ENCODE peak calls at places on chromosome 17, in eight cellular contexts. T is fibroblast of villous mesenchyme; D is activated naive CD4-positive, alpha-beta T cell treated with Interleukin-2 at 50 U/mL for 16 hours; B is COR-L47; E is stimulated activated CD4-positive, alpha-beta T cell treated with anti-CD3 and anti-CD28 coated beads, Interleukin-2, amount 100 ng/mL, for 48 hours; N is GM23338; F is iris pigment epithelial cell; M is skeletal muscle cell. R is an unnamed sample.

GRCh38 chr17:1736348-1737281 is 6.1 kb upstream of the SERPINF2 start:
- DNase-seq in T (peak), D (peak), B (no peak), E (peak), N (no peak), F (peak), M (peak), R (no peak)

GRCh38 chr17:38889745-38890409 is 20.0 kb downstream of the LASP1 start:
- DNase-seq in T (no peak), D (no peak), B (no peak), E (no peak), N (no peak), F (no peak), M (no peak), R (no peak)

GRCh38 chr17:48013876-48014602 is 23.6 kb downstream of the COPZ2 start:
- DNase-seq in T (no peak), D (no peak), B (no peak), E (no peak), N (no peak), F (no peak), M (no peak), R (no peak)

GRCh38 chr17:31155208-31155810 is 60.5 kb downstream of the NF1 start:
- DNase-seq in T (peak), D (no peak), B (no peak), E (no peak), N (no peak), F (peak), M (no peak), R (no peak)

GRCh38 chr17:694239-694638 is 20.4 kb downstream of the VPS53 start:
- DNase-seq in T (peak), D (no peak), B (no peak), E (no peak), N (no peak), F (peak), M (peak), R (no peak)

GRCh38 chr17:70945386-70945785 is 776.1 kb downstream of the KCNJ2 start:
- DNase-seq in T (no peak), D (no peak), B (no peak), E (no peak), N (peak), F (no peak), M (no peak), R (no peak)

GRCh38 chr17:57921342-57921741 is 33.9 kb downstream of the CUEDC1 start:
- DNase-seq in T (peak), D (no peak), B (no peak), E (no peak), N (no peak), F (peak), M (no peak), R (no peak)

GRCh38 chr17:64411999-64412771 is 21.5 kb upstream of the PECAM1 start:
- DNase-seq in T (peak), D (no peak), B (peak), E (no peak), N (peak), F (peak), M (no peak), R (peak)

GRCh38 chr17:71546369-71546864 is 574.4 kb upstream of the SOX9 start:
- DNase-seq in T (no peak), D (no peak), B (no peak), E (no peak), N (no peak), F (no peak), M (no peak), R (no peak)

GRCh38 chr17:18323507-18324139 is 8.5 kb downstream of the SMCR8 start:
- DNase-seq in T (no peak), D (no peak), B (no peak), E (no peak), N (no peak), F (no peak), M (no peak), R (no peak)

GRCh38 chr17:76248013-76248782 is 7.9 kb upstream of the RNF157 start:
- DNase-seq in T (no peak), D (no peak), B (no peak), E (no peak), N (no peak), F (no peak), M (no peak), R (no peak)

GRCh38 chr17:19979917-19980770 is 2.5 kb upstream of the AKAP10 start:
- DNase-seq in T (peak), D (no peak), B (no peak), E (no peak), N (peak), F (peak), M (no peak), R (no peak)

GRCh38 chr17:63578769-63579111 is 22.0 kb upstream of the TACO1 start:
- DNase-seq in T (no peak), D (no peak), B (no peak), E (no peak), N (no peak), F (no peak), M (no peak), R (no peak)

GRCh38 chr17:78780335-78780734 is 1.7 kb downstream of the CYTH1 start:
- DNase-seq in T (no peak), D (no peak), B (no peak), E (no peak), N (no peak), F (no peak), M (no peak), R (no peak)

GRCh38 chr17:43316522-43317142 is 82.2 kb upstream of the ARL4D start:
- DNase-seq in T (no peak), D (peak), B (no peak), E (no peak), N (peak), F (no peak), M (no peak), R (no peak)

GRCh38 chr17:50062323-50063243 is 6.7 kb downstream of the ITGA3 start:
- DNase-seq in T (peak), D (no peak), B (peak), E (no peak), N (no peak), F (peak), M (peak), R (no peak)

GRCh38 chr17:33819539-33819938 is 435.5 kb upstream of the CCL2 start:
- DNase-seq in T (no peak), D (no peak), B (no peak), E (no peak), N (no peak), F (no peak), M (no peak), R (no peak)

GRCh38 chr17:74361613-74362391 is at the start of gene BTBD17:
- DNase-seq in T (peak), D (peak), B (no peak), E (peak), N (peak), F (peak), M (no peak), R (no peak)

GRCh38 chr17:77420476-77420803 is 279.7 kb downstream of the SEC14L1 start:
- DNase-seq in T (no peak), D (no peak), B (no peak), E (no peak), N (no peak), F (no peak), M (no peak), R (no peak)

GRCh38 chr17:62076864-62077788 is 12.0 kb upstream of the MED13 start:
- DNase-seq in T (no peak), D (no peak), B (no peak), E (no peak), N (no peak), F (no peak), M (no peak), R (no peak)

GRCh38 chr17:76155988-76156661 is 15.1 kb upstream of the FOXJ1 start:
- DNase-seq in T (no peak), D (no peak), B (no peak), E (no peak), N (no peak), F (no peak), M (no peak), R (no peak)

GRCh38 chr17:40501499-40501911 is at the start of gene TNS4:
- DNase-seq in T (no peak), D (no peak), B (no peak), E (no peak), N (no peak), F (no peak), M (no peak), R (no peak)

GRCh38 chr17:4747847-4748246 is 8.1 kb upstream of the CXCL16 start:
- DNase-seq in T (no peak), D (no peak), B (no peak), E (no peak), N (no peak), F (no peak), M (no peak), R (no peak)

GRCh38 chr17:17243163-17243562 is 6.2 kb upstream of the FLCN start:
- DNase-seq in T (no peak), D (no peak), B (no peak), E (no peak), N (no peak), F (no peak), M (no peak), R (no peak)

GRCh38 chr17:82217530-82218204 is 5.0 kb upstream of the CCDC57 start:
- DNase-seq in T (peak), D (no peak), B (no peak), E (no peak), N (no peak), F (peak), M (no peak), R (no peak)

GRCh38 chr17:13753151-13753550 is 151.4 kb upstream of the HS3ST3A1 start:
- DNase-seq in T (no peak), D (no peak), B (no peak), E (no peak), N (peak), F (no peak), M (no peak), R (no peak)

GRCh38 chr17:69822314-69822875 is 252.6 kb upstream of the KCNJ16 start:
- DNase-seq in T (no peak), D (no peak), B (no peak), E (no peak), N (no peak), F (no peak), M (no peak), R (no peak)

GRCh38 chr17:62085511-62086408 is 20.7 kb upstream of the MED13 start:
- DNase-seq in T (peak), D (no peak), B (no peak), E (no peak), N (no peak), F (peak), M (peak), R (no peak)

GRCh38 chr17:19799796-19800195 is 51.7 kb upstream of the ALDH3A1 start:
- DNase-seq in T (no peak), D (no peak), B (no peak), E (no peak), N (no peak), F (no peak), M (no peak), R (no peak)

R was measured in NT2/D1.